ENCODE peak calls at places on chromosome 18, in four cellular contexts. B is HepG2, M is SK-N-SH, N is H1. Y is an unnamed sample.

GRCh38 chr18:62524443-62525200 is 1.8 kb downstream of the ZCCHC2 start:
- DNase-seq in B (no peak), M (peak), N (peak), Y (no peak)

GRCh38 chr18:13292736-13293135 is 74.2 kb downstream of the LDLRAD4 start:
- DNase-seq in N (no peak), M (no peak), B (no peak), Y (no peak)

GRCh38 chr18:45110577-45111506 is 430.2 kb downstream of the SETBP1 start:
- DNase-seq in B (no peak), N (no peak), M (no peak), Y (no peak)

GRCh38 chr18:79869591-79870368 is 72.0 kb downstream of the KCNG2 start:
- DNase-seq in N (no peak), B (no peak), M (no peak), Y (no peak)

GRCh38 chr18:78965917-78966878 is 13.4 kb upstream of the SALL3 start:
- DNase-seq in B (no peak), M (no peak), N (peak), Y (no peak)

GRCh38 chr18:50812834-50813233 is 7.0 kb downstream of the MRO start:
- DNase-seq in M (no peak), N (no peak), B (no peak), Y (no peak)

GRCh38 chr18:811192-812122 is 585 bp downstream of the YES1 start:
- DNase-seq in N (peak), B (no peak), M (no peak), Y (no peak)

GRCh38 chr18:49812321-49813070 is 837 bp downstream of the ACAA2 start:
- DNase-seq in M (peak), B (no peak), N (no peak), Y (no peak)

GRCh38 chr18:59402432-59403090 is 43.5 kb upstream of the LMAN1 start:
- DNase-seq in B (peak), N (peak), M (peak), Y (peak)

GRCh38 chr18:45658756-45659155 is 43.5 kb downstream of the SLC14A2 start:
- DNase-seq in B (no peak), M (no peak), N (no peak), Y (no peak)

GRCh38 chr18:79068299-79068945 is 772 bp upstream of the ATP9B start:
- DNase-seq in M (no peak), N (no peak), B (no peak), Y (peak)

GRCh38 chr18:8826971-8827370 is 121.6 kb downstream of the MTCL1 start:
- DNase-seq in M (no peak), B (no peak), N (no peak), Y (no peak)

GRCh38 chr18:6785411-6785810 is 55.9 kb downstream of the ARHGAP28 start:
- DNase-seq in B (no peak), N (no peak), M (no peak), Y (no peak)

GRCh38 chr18:9596257-9596656 is 18.1 kb downstream of the PPP4R1 start:
- DNase-seq in N (no peak), B (no peak), M (no peak), Y (no peak)

GRCh38 chr18:70464343-70465114 is 175.7 kb downstream of the SOCS6 start:
- DNase-seq in M (peak), N (peak), B (peak), Y (no peak)

GRCh38 chr18:43917487-43917886 is 640.2 kb upstream of the SYT4 start:
- DNase-seq in B (no peak), M (no peak), N (no peak), Y (peak)

GRCh38 chr18:75531851-75532241 is 104.3 kb upstream of the SMIM21 start:
- DNase-seq in N (no peak), M (no peak), B (no peak), Y (no peak)

GRCh38 chr18:79625195-79625923 is 54.2 kb upstream of the CTDP1 start:
- DNase-seq in M (no peak), B (no peak), N (no peak), Y (peak)

GRCh38 chr18:24570716-24571115 is 110.3 kb downstream of the HRH4 start:
- DNase-seq in B (no peak), N (no peak), M (no peak), Y (no peak)

GRCh38 chr18:70907673-70908072 is 618.8 kb downstream of the SOCS6 start:
- DNase-seq in B (no peak), M (no peak), N (no peak), Y (no peak)

GRCh38 chr18:67510831-67511230 is 5.7 kb downstream of the DSEL start:
- DNase-seq in M (peak), N (no peak), B (no peak), Y (no peak)

GRCh38 chr18:14930576-14930975 is 182.6 kb downstream of the ANKRD30B start:
- DNase-seq in M (no peak), B (no peak), N (no peak), Y (no peak)

GRCh38 chr18:12564378-12564777 is 93.5 kb downstream of the SPIRE1 start:
- DNase-seq in N (no peak), M (no peak), B (no peak), Y (no peak)

GRCh38 chr18:32607816-32608215 is 137.1 kb upstream of the GAREM1 start:
- DNase-seq in M (no peak), B (no peak), N (no peak), Y (no peak)

GRCh38 chr18:45046226-45046625 is 365.5 kb downstream of the SETBP1 start:
- DNase-seq in M (no peak), B (no peak), N (no peak), Y (no peak)

GRCh38 chr18:37258819-37259218 is 306.8 kb downstream of the CELF4 start:
- DNase-seq in B (no peak), N (no peak), M (no peak), Y (no peak)

GRCh38 chr18:390748-391478 is 109.6 kb downstream of the COLEC12 start:
- DNase-seq in N (no peak), B (no peak), M (no peak), Y (no peak)

GRCh38 chr18:61942072-61942471 is 49.3 kb upstream of the RNF152 start:
- DNase-seq in B (no peak), M (no peak), N (no peak), Y (no peak)

GRCh38 chr18:68035709-68036522 is 519.4 kb upstream of the DSEL start:
- DNase-seq in B (no peak), N (no peak), M (no peak), Y (no peak)

GRCh38 chr18:70698574-70698973 is 409.7 kb downstream of the SOCS6 start:
- DNase-seq in B (peak), M (no peak), N (no peak), Y (no peak)

GRCh38 chr18:79490593-79491551 is 95.1 kb downstream of the NFATC1 start:
- DNase-seq in M (no peak), N (no peak), B (no peak), Y (no peak)

DNA sequence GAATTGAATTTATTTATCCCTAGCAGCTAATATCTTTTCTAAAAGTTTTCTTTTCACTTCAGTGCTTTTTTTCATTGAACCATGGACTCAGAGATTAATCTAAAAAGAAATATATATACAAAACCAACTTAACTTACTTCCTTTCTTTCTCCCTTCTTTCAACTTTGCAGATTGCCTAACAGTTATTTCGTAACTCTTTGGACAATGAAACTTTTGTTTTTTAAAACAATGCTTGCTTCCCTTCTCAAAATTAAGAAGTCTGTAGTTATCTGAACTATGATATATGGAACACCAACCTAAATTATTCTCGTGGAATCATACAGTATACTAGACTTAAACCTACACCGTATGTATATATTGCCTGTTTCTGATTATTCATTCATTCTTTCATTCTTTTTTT is 62.9 kb downstream of the MIB1 start:
- DNase-seq in B (peak), N (no peak), M (no peak), Y (no peak)
- TF ChIP-seq TCF12 in B (no peak), N (no peak), M (no peak), Y (no peak)

GRCh38 chr18:48569139-48569914 is 30.5 kb downstream of the CTIF start:
- DNase-seq in N (no peak), B (no peak), M (no peak), Y (no peak)

GRCh38 chr18:48567388-48567787 is 28.6 kb downstream of the CTIF start:
- DNase-seq in B (no peak), N (no peak), M (no peak), Y (no peak)

GRCh38 chr18:48564139-48564538 is 25.3 kb downstream of the CTIF start:
- DNase-seq in M (no peak), B (no peak), N (no peak), Y (no peak)

GRCh38 chr18:48565105-48565504 is 26.3 kb downstream of the CTIF start:
- DNase-seq in B (no peak), N (no peak), M (no peak), Y (no peak)

DNA sequence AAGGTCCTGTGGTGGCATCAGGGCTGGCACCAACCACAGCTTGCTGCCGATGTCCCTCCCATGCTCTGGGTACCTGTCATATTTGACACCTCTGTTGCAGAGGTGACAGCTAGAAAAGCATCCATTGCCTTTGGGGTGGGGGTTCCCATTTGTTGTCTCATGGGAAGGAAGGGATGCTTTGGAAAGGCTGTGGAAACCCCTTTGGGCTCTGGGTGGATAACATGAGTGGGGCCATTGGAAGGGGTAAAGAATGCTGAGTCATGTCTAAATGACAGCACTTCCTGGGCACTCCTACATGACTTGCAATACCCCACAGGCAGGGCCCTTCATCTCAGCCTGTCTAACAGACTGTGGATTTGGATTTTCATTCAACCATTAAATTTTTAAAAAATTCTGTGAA is 27.8 kb downstream of the CTIF start:
- DNase-seq in B (no peak), M (no peak), N (no peak), Y (no peak)
- TF ChIP-seq TCF12 in B (no peak), M (no peak), N (no peak), Y (no peak)

GRCh38 chr18:76923485-76924085 is 101.2 kb downstream of the ZNF236 start:
- DNase-seq in B (peak), M (peak), N (peak), Y (no peak)

GRCh38 chr18:76920974-76921373 is 98.6 kb downstream of the ZNF236 start:
- DNase-seq in B (no peak), N (no peak), M (no peak), Y (no peak)

GRCh38 chr18:76927216-76927725 is 104.9 kb downstream of the ZNF236 start:
- DNase-seq in M (no peak), N (no peak), B (no peak), Y (no peak)

GRCh38 chr18:76922107-76922506 is 99.8 kb downstream of the ZNF236 start:
- DNase-seq in M (peak), B (peak), N (no peak), Y (peak)
- TF ChIP-seq TCF12 in M (no peak), B (no peak), N (no peak), Y (peak)

DNA sequence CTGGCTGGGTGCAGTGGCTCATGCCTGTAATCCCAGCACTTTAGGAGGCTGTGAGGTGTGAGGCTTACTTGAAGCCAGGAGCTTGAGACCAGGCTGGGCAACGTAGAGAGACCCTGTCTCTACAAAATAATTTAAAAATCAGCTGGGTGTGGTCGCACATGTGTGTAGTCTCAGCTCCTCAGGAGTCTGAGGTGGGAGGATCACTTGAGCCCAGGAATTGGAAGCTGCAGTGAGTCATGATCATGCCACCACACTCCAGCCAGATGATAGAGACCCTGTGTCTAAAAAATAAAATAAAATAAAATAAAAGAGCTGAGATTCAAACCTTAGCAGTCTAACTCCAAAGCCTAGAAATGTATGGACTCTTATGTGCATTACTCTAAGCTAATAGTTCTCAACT is 39.0 kb upstream of the NEDD4L start:
- DNase-seq in M (no peak), N (no peak), B (no peak), Y (no peak)
- TF ChIP-seq TCF12 in M (no peak), N (no peak), B (no peak), Y (no peak)

GRCh38 chr18:2348003-2348402 is 223.3 kb downstream of the METTL4 start:
- DNase-seq in M (no peak), N (no peak), B (no peak), Y (no peak)
- TF ChIP-seq TCF12 in M (no peak), N (no peak), B (no peak), Y (no peak)